ENCODE peak calls at places on chromosomes 7 and 10, in nine cellular contexts. A, Y, R, B, S, W, I, X and Q are unnamed samples. For H3K9me3, the result is how much of the 10 kb centered on the place peaks cover.

GRCh38 chr10:35379226-35380137 is 43.2 kb downstream of the CCNY start:
- DNase-seq in S (no peak), B (no peak), A (no peak), Y (peak), R (no peak), I (no peak), W (no peak), X (no peak), Q (peak)

GRCh38 chr10:1488970-1489548 is 248.3 kb downstream of the ADARB2 start:
- DNase-seq in R (no peak), S (no peak), Y (no peak), X (no peak), W (no peak), B (no peak), I (no peak), A (no peak), Q (no peak)

GRCh38 chr10:33965795-33966581 is 631.5 kb upstream of the NRP1 start:
- DNase-seq in W (no peak), X (no peak), Y (no peak), S (no peak), R (no peak), B (no peak), I (no peak), A (no peak), Q (no peak)

GRCh38 chr7:55438765-55439525 is 73.8 kb downstream of the LANCL2 start:
- DNase-seq in S (no peak), I (no peak), X (no peak), R (peak), A (no peak), W (no peak), B (no peak), Y (no peak), Q (no peak)

GRCh38 chr7:153217032-153217431 is 457.5 kb downstream of the ACTR3B start:
- DNase-seq in A (no peak), W (no peak), B (no peak), I (no peak), X (no peak), S (no peak), Y (no peak), R (no peak), Q (no peak)

GRCh38 chr10:101287922-101288638 is 58.8 kb upstream of the LBX1 start:
- DNase-seq in A (peak), X (peak), S (no peak), W (peak), Y (peak), I (no peak), B (no peak), R (no peak), Q (no peak)

GRCh38 chr7:145016068-145016467 is 180.2 kb upstream of the TPK1 start:
- DNase-seq in B (no peak), W (no peak), I (no peak), A (peak), R (no peak), X (peak), Y (peak), S (no peak), Q (no peak)

GRCh38 chr10:72335394-72336258 is 19.1 kb downstream of the DNAJB12 start:
- DNase-seq in I (peak), Y (peak), W (no peak), A (no peak), B (no peak), X (no peak), S (peak), R (no peak), Q (no peak)

GRCh38 chr10:97207131-97207530 is 21.4 kb upstream of the SLIT1 start:
- DNase-seq in X (no peak), Y (peak), W (no peak), A (no peak), B (no peak), S (no peak), R (no peak), I (no peak), Q (no peak)

GRCh38 chr10:55629792-55630490 is 731.1 kb downstream of the ZWINT start:
- DNase-seq in W (no peak), R (no peak), S (no peak), I (no peak), B (peak), Y (peak), A (peak), X (peak), Q (no peak)
- TF ChIP-seq CTCF in W (no peak), R (peak), S (no peak), I (no peak), B (peak), Y (peak), A (peak), X (peak), Q (no peak)

DNA sequence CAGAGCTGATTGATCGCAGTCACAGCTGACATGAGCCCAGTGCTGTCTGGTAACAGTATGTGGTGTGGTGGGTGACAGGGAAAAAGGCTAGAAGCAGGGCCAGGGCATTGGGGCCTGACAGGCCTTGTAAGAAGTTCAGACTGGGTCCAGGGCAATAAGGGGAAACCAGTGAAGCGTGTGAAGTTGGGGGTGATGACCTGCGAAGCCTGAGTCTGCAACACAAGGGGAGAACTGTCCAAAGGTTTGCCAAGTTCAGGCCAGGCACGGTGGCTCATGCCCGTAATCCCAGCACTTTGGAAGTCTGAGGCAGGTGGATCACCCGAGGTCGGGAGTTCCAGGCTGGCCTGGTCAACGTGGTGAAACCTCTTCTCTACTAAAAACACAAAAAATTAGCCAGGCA is 983.9 kb upstream of the ZNF722 start:
- DNase-seq in I (no peak), Y (no peak), A (no peak), W (no peak), S (no peak), R (no peak), B (no peak), X (no peak), Q (no peak)
- H3K9me3 ChIP-seq in I (under half), Y (half or more), A (under half), W (under half), S (under half), R (under half), B (under half), X (under half), Q (under half)

DNA sequence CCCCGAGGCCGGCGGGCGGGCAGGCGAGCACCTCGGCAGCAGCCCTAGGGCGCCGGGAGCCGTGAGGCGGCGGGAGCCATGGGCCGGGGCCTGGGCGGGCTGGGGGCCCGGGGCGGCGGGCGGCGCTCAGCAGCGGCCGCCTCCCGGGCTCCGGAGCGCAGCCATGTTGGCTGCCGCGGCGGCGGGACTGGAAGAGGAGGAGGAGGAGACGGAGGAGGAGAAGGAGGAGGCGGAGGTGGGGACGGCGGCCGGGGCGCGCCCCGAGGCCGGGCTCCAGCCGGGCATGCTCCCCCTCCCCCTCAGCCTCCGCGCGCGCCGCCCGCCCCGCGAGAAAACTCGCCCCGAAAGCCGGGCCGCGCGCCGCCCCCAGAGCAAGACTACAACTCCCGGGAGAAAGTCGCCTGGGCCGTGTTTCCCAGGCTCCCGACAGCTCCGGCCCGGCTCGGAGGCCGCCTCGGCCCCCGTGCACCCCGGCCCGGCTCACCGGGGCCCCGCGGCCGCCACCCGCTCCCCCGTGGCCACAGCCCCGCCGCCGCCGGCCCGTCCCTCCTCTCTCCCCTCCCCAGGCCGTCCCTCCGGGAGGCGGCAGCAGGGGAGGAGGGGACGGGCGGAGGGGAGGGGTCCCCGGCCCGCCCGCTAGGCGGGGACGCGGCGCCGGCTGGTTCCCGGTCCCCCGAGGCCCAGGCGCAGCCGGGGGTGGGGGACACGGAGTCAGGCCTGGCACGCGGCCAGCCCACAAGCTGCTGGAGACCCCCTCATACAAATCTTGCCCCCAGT is at the start of gene DLG5:
- DNase-seq in Y (peak), S (peak), I (peak), W (no peak), B (no peak), A (peak), X (peak), R (peak), Q (no peak)
- TF ChIP-seq CTCF in Y (peak), S (no peak), I (peak), W (no peak), B (no peak), A (no peak), X (no peak), R (peak), Q (no peak)

DNA sequence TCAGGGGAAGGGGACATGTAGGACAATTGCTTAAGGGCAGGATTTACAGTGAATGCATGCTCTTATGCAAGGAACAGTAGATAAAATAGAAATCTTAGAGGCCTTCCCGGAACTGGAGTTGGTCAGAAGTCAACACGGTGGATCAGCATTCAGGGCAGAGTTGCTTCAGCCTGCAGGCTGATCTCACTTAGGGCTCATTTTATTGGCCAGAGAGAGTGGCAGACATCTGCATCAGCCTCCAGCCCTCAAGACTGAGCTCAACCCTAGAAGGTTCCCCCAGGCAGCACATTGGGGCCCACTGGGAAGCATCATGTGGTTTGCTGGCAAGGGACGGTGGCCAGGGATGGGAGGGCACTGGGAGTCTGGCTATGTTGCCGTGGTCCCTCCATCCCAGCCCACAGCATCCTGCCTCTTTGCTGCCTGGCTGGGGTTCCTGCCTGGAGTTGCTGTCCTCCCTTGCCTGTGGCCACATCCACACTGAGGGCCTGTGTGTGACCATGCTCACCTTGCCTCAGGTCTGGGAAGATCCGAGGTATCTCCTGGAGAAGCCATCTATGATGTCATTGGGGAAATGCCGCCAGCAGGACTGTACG is 13.0 kb downstream of the SCART1 start:
- DNase-seq in I (no peak), B (no peak), S (no peak), W (no peak), A (no peak), R (no peak), X (no peak), Y (no peak), Q (no peak)
- H3K9me3 ChIP-seq in I (under half), B (under half), S (under half), W (under half), A (under half), R (under half), X (under half), Y (under half), Q (under half)

GRCh38 chr7:7653568-7654187 is 13.1 kb downstream of the UMAD1 start:
- DNase-seq in S (no peak), A (peak), R (no peak), Y (peak), X (peak), I (no peak), B (no peak), W (peak), Q (no peak)
- TF ChIP-seq CTCF in S (no peak), A (peak), R (peak), Y (peak), X (peak), I (no peak), B (peak), W (peak), Q (peak)

DNA sequence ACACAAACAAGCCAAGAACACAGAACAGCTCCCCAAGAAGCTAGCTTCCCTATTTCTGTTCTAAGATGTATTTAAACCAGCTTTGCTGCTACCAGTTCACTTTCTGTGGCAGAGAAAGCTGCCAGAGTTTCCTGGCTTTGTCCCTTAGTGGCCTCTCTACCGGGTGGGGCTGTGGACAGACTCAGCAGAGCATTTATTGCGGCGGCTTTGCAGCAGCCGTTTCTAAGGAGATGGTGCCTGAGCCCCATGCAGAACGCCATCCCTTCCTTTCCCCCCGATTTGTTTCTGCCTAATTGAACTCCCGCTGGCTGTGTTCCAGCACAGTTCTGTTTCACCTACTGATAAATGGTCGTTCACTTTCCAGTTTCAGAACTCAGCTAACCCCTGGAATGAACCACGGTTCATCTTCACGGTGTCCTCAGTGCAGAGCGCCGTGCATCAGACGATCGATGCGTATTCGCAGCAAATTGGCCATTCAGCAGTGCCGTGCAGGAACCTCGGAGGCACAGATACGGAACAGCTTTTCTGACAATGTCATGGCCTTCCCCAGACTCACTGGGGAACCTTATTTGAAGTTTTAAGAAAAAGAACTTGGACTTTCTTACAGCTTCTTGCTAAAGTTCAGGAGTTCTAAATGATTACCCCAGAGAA is 33.9 kb upstream of the SFMBT2 start:
- DNase-seq in S (no peak), A (no peak), I (no peak), X (no peak), R (no peak), B (no peak), W (no peak), Y (no peak), Q (no peak)
- H3K9me3 ChIP-seq in S (under half), A (under half), I (under half), X (under half), R (under half), B (under half), W (under half), Y (under half), Q (under half)

DNA sequence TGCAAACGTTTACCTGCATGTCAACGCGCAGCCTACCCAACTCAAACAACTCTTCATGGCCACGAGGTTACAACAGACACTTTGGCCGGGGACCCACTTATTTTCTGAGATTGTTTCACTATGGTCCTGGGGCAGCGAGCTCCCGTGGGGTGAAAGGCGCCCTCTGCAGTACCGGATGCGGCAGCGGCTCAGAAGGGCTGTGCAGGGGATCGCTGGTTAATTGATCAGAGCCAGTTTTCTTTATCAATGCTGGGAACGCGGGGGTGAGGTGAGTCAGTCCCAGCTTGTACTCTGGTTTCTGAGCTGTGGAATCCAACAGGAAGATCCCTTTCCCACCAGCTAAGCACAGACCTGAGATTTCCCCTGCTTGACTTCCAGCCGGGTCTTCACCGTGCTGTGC is 366.5 kb upstream of the KLF6 start:
- DNase-seq in A (no peak), R (no peak), X (peak), S (no peak), B (no peak), W (no peak), Y (peak), I (no peak), Q (no peak)
- TF ChIP-seq CTCF in A (no peak), R (no peak), X (peak), S (no peak), B (no peak), W (peak), Y (peak), I (no peak), Q (no peak)

DNA sequence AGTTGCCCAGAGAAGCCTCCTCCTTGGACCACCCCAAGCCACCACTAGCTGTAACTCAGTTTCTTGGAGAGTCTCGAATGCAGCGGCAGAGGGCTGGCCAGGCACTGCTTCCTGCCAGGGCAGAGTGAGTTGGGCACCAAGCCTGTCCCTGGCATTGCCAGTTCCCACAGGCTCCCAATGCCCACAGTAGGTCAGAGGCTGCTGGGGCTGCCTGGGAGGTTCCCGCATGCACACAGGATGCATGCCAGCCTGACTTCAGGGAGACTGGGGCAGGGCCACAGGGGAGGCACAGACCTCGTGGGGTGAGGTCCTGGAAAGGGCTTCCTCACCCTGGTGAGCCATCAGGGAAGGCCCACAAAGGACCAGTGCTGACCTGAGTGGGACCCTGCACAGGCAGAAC is 152.8 kb downstream of the ZNF248 start:
- DNase-seq in Y (no peak), W (no peak), B (no peak), R (no peak), I (no peak), A (no peak), X (no peak), S (no peak), Q (no peak)
- H3K9me3 ChIP-seq in Y (under half), W (under half), B (under half), R (under half), I (under half), A (under half), X (under half), S (under half), Q (under half)